ENCODE peak calls at places on chromosomes 12 and 14, in four cellular contexts. Q, K, C and T are unnamed samples.

GRCh38 chr14:98726585-98727405 is 545.2 kb downstream of the BCL11B start:
- DNase-seq in K (no peak), Q (no peak), C (no peak), T (no peak)

GRCh38 chr12:78584695-78585094 is 279.9 kb upstream of the SYT1 start:
- DNase-seq in Q (peak), C (no peak), K (peak), T (no peak)

GRCh38 chr12:53211476-53212381 is 4.7 kb upstream of the ITGB7 start:
- DNase-seq in C (no peak), K (no peak), Q (peak), T (no peak)

GRCh38 chr12:131736807-131737484 is 26.1 kb downstream of the SFSWAP start:
- DNase-seq in C (no peak), K (no peak), Q (no peak), T (no peak)

GRCh38 chr12:51953011-51953568 is 1.6 kb downstream of the ACVR1B start:
- DNase-seq in C (no peak), Q (no peak), K (no peak), T (no peak)

GRCh38 chr14:34450542-34450915 is 11.5 kb downstream of the SPTSSA start:
- DNase-seq in K (peak), Q (no peak), C (no peak), T (no peak)

GRCh38 chr12:92784795-92785562 is 82.2 kb downstream of the PLEKHG7 start:
- DNase-seq in C (peak), Q (no peak), K (peak), T (peak)

GRCh38 chr12:42277426-42278115 is 39.5 kb upstream of the YAF2 start:
- DNase-seq in C (no peak), Q (no peak), K (no peak), T (no peak)

GRCh38 chr12:107019546-107019945 is 32.6 kb upstream of the MTERF2 start:
- DNase-seq in K (no peak), Q (no peak), C (no peak), T (no peak)

GRCh38 chr14:100466111-100466856 is 120.9 kb downstream of the BEGAIN start:
- DNase-seq in Q (peak), K (no peak), C (no peak), T (no peak)

GRCh38 chr12:16076553-16076952 is 165.4 kb downstream of the DERA start:
- DNase-seq in C (no peak), K (peak), Q (no peak), T (no peak)

GRCh38 chr12:107564946-107565345 is 120.7 kb upstream of the PWP1 start:
- DNase-seq in C (no peak), Q (no peak), K (peak), T (no peak)

GRCh38 chr12:67042697-67043131 is 226.4 kb upstream of the CAND1 start:
- DNase-seq in Q (no peak), C (no peak), K (no peak), T (no peak)

GRCh38 chr14:24194186-24194872 is 912 bp downstream of the TM9SF1 start:
- DNase-seq in K (no peak), Q (no peak), C (no peak), T (no peak)

GRCh38 chr14:95227279-95227860 is 70.0 kb upstream of the DICER1 start:
- DNase-seq in Q (no peak), K (no peak), C (no peak), T (no peak)

GRCh38 chr12:32293808-32294419 is 105.4 kb upstream of the FGD4 start:
- DNase-seq in C (no peak), K (no peak), Q (no peak), T (no peak)

GRCh38 chr12:107134558-107134957 is 41.2 kb upstream of the CRY1 start:
- DNase-seq in C (no peak), Q (peak), K (peak), T (no peak)

DNA sequence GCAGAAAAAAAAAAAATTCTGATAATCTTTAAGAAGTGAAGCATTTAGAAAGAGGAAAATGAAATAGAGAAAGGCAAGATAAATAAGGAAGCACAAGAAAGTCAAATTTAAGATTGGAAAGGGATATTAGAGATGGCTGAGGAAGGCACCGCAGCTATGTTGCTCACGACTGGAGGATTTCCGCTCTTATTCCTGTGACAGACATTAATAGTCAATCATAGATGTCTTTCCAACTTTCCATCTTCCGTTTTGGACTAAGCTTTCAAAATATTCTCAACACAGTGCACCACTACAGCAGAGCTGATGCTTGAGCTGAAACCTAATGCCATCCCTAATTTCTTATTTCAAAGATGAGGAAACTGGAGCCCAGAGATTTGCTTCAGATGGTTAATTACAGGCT is 290.6 kb downstream of the FOXN3 start:
- DNase-seq in K (no peak), C (no peak), Q (no peak), T (no peak)
- TF ChIP-seq TAF1 in K (no peak), C (no peak), Q (no peak), T (no peak)

DNA sequence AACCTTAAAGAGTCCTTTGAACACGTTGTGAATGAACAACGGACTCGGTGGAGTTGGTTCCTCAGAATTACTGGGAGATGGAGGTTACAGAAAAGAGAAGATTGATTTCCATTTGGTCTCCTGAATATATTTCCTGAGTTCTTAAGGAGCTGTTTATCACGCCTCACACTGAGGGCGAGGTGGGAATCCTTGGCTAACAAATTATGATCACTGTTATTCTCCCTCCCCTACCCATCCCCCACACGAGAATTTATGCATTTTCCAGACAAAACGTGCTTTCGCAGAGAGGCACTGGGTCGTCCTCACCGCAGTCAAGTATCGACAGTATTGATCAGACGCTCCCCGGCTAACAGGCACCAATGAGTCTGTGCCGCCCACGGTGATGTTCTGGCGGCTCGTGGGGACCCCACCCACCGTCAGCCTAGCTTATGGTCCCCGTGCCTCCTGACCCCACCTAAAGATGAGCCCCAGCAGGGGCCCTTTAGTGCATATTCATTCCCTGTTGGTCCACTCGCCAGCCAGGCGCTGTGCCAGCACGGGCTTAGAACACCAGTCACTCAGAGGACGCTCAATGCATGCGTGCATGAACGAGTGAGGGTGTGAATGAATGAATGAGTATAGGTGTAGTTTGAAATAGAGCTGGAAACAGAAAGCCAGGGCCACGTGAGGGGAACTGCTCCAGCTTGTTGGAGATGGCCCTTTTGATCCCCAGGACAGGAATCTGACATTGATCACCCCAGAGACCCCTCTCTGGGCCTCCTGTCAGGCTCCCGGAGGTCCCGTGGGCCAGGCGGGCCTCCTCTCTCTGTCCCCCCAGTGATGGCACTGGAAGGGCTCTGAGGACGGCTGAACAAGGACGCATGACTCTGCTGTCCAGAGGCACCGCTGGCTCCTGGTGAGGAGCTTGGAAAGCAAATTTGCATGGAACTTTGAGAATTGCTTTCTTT is 194.1 kb upstream of the C14orf180 start:
- DNase-seq in Q (no peak), C (no peak), K (no peak), T (no peak)
- TF ChIP-seq TAF1 in Q (no peak), C (no peak), K (no peak), T (no peak)

GRCh38 chr12:120586216-120586615 is 5.0 kb upstream of the POP5 start:
- DNase-seq in C (no peak), Q (no peak), K (no peak), T (no peak)
- TF ChIP-seq TAF1 in C (no peak), Q (no peak), K (no peak), T (no peak)

GRCh38 chr12:20212658-20213387 is 155.5 kb upstream of the PDE3A start:
- DNase-seq in C (no peak), K (no peak), Q (peak), T (no peak)
- TF ChIP-seq TAF1 in C (no peak), K (no peak), Q (peak), T (no peak)

DNA sequence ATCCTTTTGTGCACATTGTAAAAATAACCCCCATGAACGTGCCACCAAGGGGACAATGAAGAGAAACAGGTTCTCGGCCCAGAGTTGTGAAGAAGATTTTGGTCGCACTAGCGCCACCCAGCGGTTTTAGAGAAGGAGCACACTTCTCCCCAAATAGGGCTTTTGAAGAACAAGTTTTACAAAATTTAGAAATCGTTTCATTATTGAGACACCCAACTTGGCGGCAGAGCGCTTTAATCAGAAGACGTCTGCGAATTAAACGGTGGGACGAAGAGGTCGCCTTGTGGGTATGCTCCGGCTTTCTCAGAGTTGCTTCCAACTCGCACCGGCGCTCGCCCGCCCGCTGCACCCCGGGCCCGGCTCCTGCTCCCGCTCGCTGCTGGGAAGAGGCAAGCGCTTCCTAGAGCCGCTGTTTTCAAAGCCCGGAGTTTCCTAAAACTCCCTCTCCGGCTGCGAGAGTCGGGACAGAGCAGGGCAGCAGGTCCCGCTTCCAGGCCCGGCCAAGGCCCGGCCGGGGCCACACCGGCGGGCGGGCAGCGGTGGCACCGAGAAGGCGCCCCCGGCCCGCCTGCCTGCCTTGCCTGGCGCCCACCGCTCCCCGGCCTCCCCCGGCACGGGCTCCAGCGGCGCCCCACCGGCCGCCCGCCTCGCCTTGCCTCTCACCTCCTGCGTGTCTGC is 672 bp downstream of the FOXA1 start:
- DNase-seq in K (peak), C (no peak), Q (peak), T (no peak)
- TF ChIP-seq TAF1 in K (peak), C (no peak), Q (no peak), T (no peak)

GRCh38 chr14:67934087-67934486 is 114.5 kb downstream of the RAD51B start:
- DNase-seq in Q (no peak), C (peak), K (peak), T (peak)
- TF ChIP-seq TAF1 in Q (no peak), C (no peak), K (no peak), T (no peak)

DNA sequence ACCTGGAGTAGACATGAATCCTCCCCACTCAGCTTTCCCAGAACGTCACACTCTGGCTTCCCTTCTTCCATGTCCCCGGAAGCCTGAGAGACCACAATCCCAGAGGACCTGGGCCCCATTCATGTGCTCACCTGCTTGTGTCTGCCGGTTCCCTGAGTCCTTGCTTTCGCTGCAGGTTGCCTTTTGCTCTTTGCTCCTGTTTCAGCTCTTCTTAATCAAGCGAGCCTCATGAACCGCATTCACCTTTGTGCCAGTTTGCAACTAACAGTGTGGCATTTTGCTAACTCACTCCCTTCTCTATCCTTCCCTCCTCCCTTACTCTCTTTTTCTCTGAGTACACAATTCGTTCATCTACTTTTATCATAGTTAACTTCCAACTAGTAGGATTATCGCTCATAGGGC is 23.1 kb downstream of the ENTPD5 start:
- DNase-seq in K (peak), Q (no peak), C (no peak), T (no peak)
- TF ChIP-seq TAF1 in K (peak), Q (no peak), C (no peak), T (no peak)